ENCODE peak calls at places on chromosomes 16 and 17, in seven cellular contexts. One of them, this sample, is unnamed.

GRCh38 chr17:32941419-32942032 is 13.6 kb downstream of the TMEM98 start:
- DNase-seq in skeletal muscle cell: no peak
- DNase-seq in fibroblast of pulmonary artery: no peak
- DNase-seq in lower lobe of right lung: no peak
- DNase-seq in epithelial cell of esophagus: no peak
- DNase-seq in GM06990: no peak
- DNase-seq in astrocyte of the spinal cord: no peak
- DNase-seq in this sample: no peak

GRCh38 chr17:57638284-57638683 is 106.8 kb downstream of the CCDC182 start:
- DNase-seq in skeletal muscle cell: no peak
- DNase-seq in fibroblast of pulmonary artery: no peak
- DNase-seq in lower lobe of right lung: no peak
- DNase-seq in epithelial cell of esophagus: no peak
- DNase-seq in GM06990: no peak
- DNase-seq in astrocyte of the spinal cord: no peak
- DNase-seq in this sample: no peak

GRCh38 chr16:78869492-78869891 is 731.0 kb downstream of the MAF start:
- DNase-seq in skeletal muscle cell: no peak
- DNase-seq in fibroblast of pulmonary artery: no peak
- DNase-seq in lower lobe of right lung: no peak
- DNase-seq in epithelial cell of esophagus: no peak
- DNase-seq in GM06990: no peak
- DNase-seq in astrocyte of the spinal cord: no peak
- DNase-seq in this sample: no peak

GRCh38 chr16:54942353-54942943 is 11.8 kb downstream of the IRX5 start:
- DNase-seq in skeletal muscle cell: no peak
- DNase-seq in fibroblast of pulmonary artery: no peak
- DNase-seq in lower lobe of right lung: no peak
- DNase-seq in epithelial cell of esophagus: no peak
- DNase-seq in GM06990: no peak
- DNase-seq in astrocyte of the spinal cord: no peak
- DNase-seq in this sample: no peak

GRCh38 chr17:59839646-59840328 is 53.0 kb downstream of the TUBD1 start:
- DNase-seq in skeletal muscle cell: no peak
- DNase-seq in fibroblast of pulmonary artery: peak
- DNase-seq in lower lobe of right lung: no peak
- DNase-seq in epithelial cell of esophagus: no peak
- DNase-seq in GM06990: no peak
- DNase-seq in astrocyte of the spinal cord: peak
- DNase-seq in this sample: no peak

GRCh38 chr17:17439971-17440843 is 36.6 kb upstream of the MED9 start:
- DNase-seq in skeletal muscle cell: no peak
- DNase-seq in fibroblast of pulmonary artery: peak
- DNase-seq in lower lobe of right lung: peak
- DNase-seq in epithelial cell of esophagus: peak
- DNase-seq in GM06990: peak
- DNase-seq in astrocyte of the spinal cord: peak
- DNase-seq in this sample: peak

GRCh38 chr17:8155341-8156173 is 3.4 kb upstream of the PER1 start:
- DNase-seq in skeletal muscle cell: no peak
- DNase-seq in fibroblast of pulmonary artery: no peak
- DNase-seq in lower lobe of right lung: peak
- DNase-seq in epithelial cell of esophagus: no peak
- DNase-seq in GM06990: no peak
- DNase-seq in astrocyte of the spinal cord: no peak
- DNase-seq in this sample: peak

GRCh38 chr17:3917391-3917931 is 1.2 kb upstream of the P2RX1 start:
- DNase-seq in skeletal muscle cell: no peak
- DNase-seq in fibroblast of pulmonary artery: peak
- DNase-seq in lower lobe of right lung: peak
- DNase-seq in epithelial cell of esophagus: no peak
- DNase-seq in GM06990: no peak
- DNase-seq in astrocyte of the spinal cord: no peak
- DNase-seq in this sample: no peak

GRCh38 chr16:28259781-28260150 is 32.6 kb upstream of the SBK1 start:
- DNase-seq in skeletal muscle cell: no peak
- DNase-seq in fibroblast of pulmonary artery: no peak
- DNase-seq in lower lobe of right lung: no peak
- DNase-seq in epithelial cell of esophagus: no peak
- DNase-seq in GM06990: no peak
- DNase-seq in astrocyte of the spinal cord: no peak
- DNase-seq in this sample: no peak

GRCh38 chr17:61410100-61410551 is 10.5 kb downstream of the TBX2 start:
- DNase-seq in skeletal muscle cell: no peak
- DNase-seq in fibroblast of pulmonary artery: no peak
- DNase-seq in lower lobe of right lung: peak
- DNase-seq in epithelial cell of esophagus: no peak
- DNase-seq in GM06990: no peak
- DNase-seq in astrocyte of the spinal cord: no peak
- DNase-seq in this sample: no peak

GRCh38 chr17:45757431-45758218 is 26.5 kb upstream of the CRHR1 start:
- DNase-seq in skeletal muscle cell: no peak
- DNase-seq in fibroblast of pulmonary artery: no peak
- DNase-seq in lower lobe of right lung: no peak
- DNase-seq in epithelial cell of esophagus: no peak
- DNase-seq in GM06990: no peak
- DNase-seq in astrocyte of the spinal cord: no peak
- DNase-seq in this sample: no peak

GRCh38 chr17:78358538-78359215 is 1.2 kb downstream of the SOCS3 start:
- DNase-seq in skeletal muscle cell: no peak
- DNase-seq in fibroblast of pulmonary artery: peak
- DNase-seq in lower lobe of right lung: peak
- DNase-seq in epithelial cell of esophagus: peak
- DNase-seq in GM06990: peak
- DNase-seq in astrocyte of the spinal cord: peak
- DNase-seq in this sample: no peak

GRCh38 chr16:6611535-6611934 is 721.1 kb upstream of the RBFOX1 start:
- DNase-seq in skeletal muscle cell: no peak
- DNase-seq in fibroblast of pulmonary artery: no peak
- DNase-seq in lower lobe of right lung: no peak
- DNase-seq in epithelial cell of esophagus: no peak
- DNase-seq in GM06990: no peak
- DNase-seq in astrocyte of the spinal cord: no peak
- DNase-seq in this sample: no peak

GRCh38 chr17:19369846-19370492 is 7.4 kb upstream of the B9D1 start:
- DNase-seq in skeletal muscle cell: no peak
- DNase-seq in fibroblast of pulmonary artery: no peak
- DNase-seq in lower lobe of right lung: no peak
- DNase-seq in epithelial cell of esophagus: peak
- DNase-seq in GM06990: no peak
- DNase-seq in astrocyte of the spinal cord: no peak
- DNase-seq in this sample: no peak

GRCh38 chr16:57325458-57325857 is 33.1 kb upstream of the CCL22 start:
- DNase-seq in skeletal muscle cell: no peak
- DNase-seq in fibroblast of pulmonary artery: peak
- DNase-seq in lower lobe of right lung: no peak
- DNase-seq in epithelial cell of esophagus: no peak
- DNase-seq in GM06990: no peak
- DNase-seq in astrocyte of the spinal cord: no peak
- DNase-seq in this sample: no peak

GRCh38 chr16:50153648-50154368 is 702 bp downstream of the TENT4B start:
- DNase-seq in skeletal muscle cell: no peak
- DNase-seq in fibroblast of pulmonary artery: peak
- DNase-seq in lower lobe of right lung: peak
- DNase-seq in epithelial cell of esophagus: peak
- DNase-seq in GM06990: peak
- DNase-seq in astrocyte of the spinal cord: no peak
- DNase-seq in this sample: no peak

GRCh38 chr17:76940738-76941350 is 72.6 kb downstream of the MGAT5B start:
- DNase-seq in skeletal muscle cell: no peak
- DNase-seq in fibroblast of pulmonary artery: no peak
- DNase-seq in lower lobe of right lung: no peak
- DNase-seq in epithelial cell of esophagus: no peak
- DNase-seq in GM06990: no peak
- DNase-seq in astrocyte of the spinal cord: no peak
- DNase-seq in this sample: no peak

DNA sequence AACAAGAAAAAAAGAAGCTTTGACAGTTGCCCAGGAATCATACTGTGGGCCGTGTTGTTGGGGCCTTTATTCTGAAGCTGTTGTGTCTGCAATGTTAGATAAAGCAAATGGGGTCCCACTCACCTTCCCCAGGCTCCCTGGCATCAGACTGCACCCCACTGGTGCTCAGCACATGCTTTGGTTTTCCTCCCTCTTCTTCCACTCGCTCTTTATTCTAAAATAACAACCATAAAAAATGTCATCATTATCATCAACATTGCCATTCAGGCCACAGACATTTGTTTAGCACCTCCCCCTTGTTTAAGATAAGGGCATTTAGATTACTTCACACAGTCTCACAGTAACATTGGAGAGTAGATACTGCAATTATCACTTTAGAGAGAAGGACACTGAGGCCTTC is 8.2 kb downstream of the MYLK3 start:
- DNase-seq in skeletal muscle cell: no peak
- DNase-seq in fibroblast of pulmonary artery: no peak
- DNase-seq in lower lobe of right lung: no peak
- DNase-seq in epithelial cell of esophagus: no peak
- DNase-seq in GM06990: no peak
- DNase-seq in astrocyte of the spinal cord: no peak
- DNase-seq in this sample: no peak
- H3K4me3 ChIP-seq in skeletal muscle cell: no peak
- H3K4me3 ChIP-seq in fibroblast of pulmonary artery: no peak
- H3K4me3 ChIP-seq in lower lobe of right lung: no peak
- H3K4me3 ChIP-seq in epithelial cell of esophagus: no peak
- H3K4me3 ChIP-seq in GM06990: no peak
- H3K4me3 ChIP-seq in astrocyte of the spinal cord: no peak
- H3K4me3 ChIP-seq in this sample: no peak

GRCh38 chr17:74216505-74216904 is 3.1 kb downstream of the TTYH2 start:
- DNase-seq in skeletal muscle cell: no peak
- DNase-seq in fibroblast of pulmonary artery: no peak
- DNase-seq in lower lobe of right lung: no peak
- DNase-seq in epithelial cell of esophagus: no peak
- DNase-seq in GM06990: no peak
- DNase-seq in astrocyte of the spinal cord: no peak
- DNase-seq in this sample: no peak

GRCh38 chr17:74220966-74221814 is 7.8 kb downstream of the TTYH2 start:
- DNase-seq in skeletal muscle cell: no peak
- DNase-seq in fibroblast of pulmonary artery: no peak
- DNase-seq in lower lobe of right lung: no peak
- DNase-seq in epithelial cell of esophagus: no peak
- DNase-seq in GM06990: no peak
- DNase-seq in astrocyte of the spinal cord: no peak
- DNase-seq in this sample: no peak

GRCh38 chr17:74219576-74220133 is 6.3 kb downstream of the TTYH2 start:
- DNase-seq in skeletal muscle cell: no peak
- DNase-seq in fibroblast of pulmonary artery: no peak
- DNase-seq in lower lobe of right lung: no peak
- DNase-seq in epithelial cell of esophagus: no peak
- DNase-seq in GM06990: no peak
- DNase-seq in astrocyte of the spinal cord: no peak
- DNase-seq in this sample: no peak

GRCh38 chr17:74217036-74217725 is 3.8 kb downstream of the TTYH2 start:
- DNase-seq in skeletal muscle cell: no peak
- DNase-seq in fibroblast of pulmonary artery: no peak
- DNase-seq in lower lobe of right lung: no peak
- DNase-seq in epithelial cell of esophagus: no peak
- DNase-seq in GM06990: no peak
- DNase-seq in astrocyte of the spinal cord: no peak
- DNase-seq in this sample: no peak

GRCh38 chr17:74218436-74218835 is 5.1 kb downstream of the TTYH2 start:
- DNase-seq in skeletal muscle cell: no peak
- DNase-seq in fibroblast of pulmonary artery: no peak
- DNase-seq in lower lobe of right lung: no peak
- DNase-seq in epithelial cell of esophagus: no peak
- DNase-seq in GM06990: no peak
- DNase-seq in astrocyte of the spinal cord: no peak
- DNase-seq in this sample: no peak
- H3K4me3 ChIP-seq in skeletal muscle cell: no peak
- H3K4me3 ChIP-seq in fibroblast of pulmonary artery: no peak
- H3K4me3 ChIP-seq in lower lobe of right lung: no peak
- H3K4me3 ChIP-seq in epithelial cell of esophagus: no peak
- H3K4me3 ChIP-seq in GM06990: no peak
- H3K4me3 ChIP-seq in astrocyte of the spinal cord: no peak
- H3K4me3 ChIP-seq in this sample: no peak

GRCh38 chr17:48625502-48626201 is 506 bp downstream of the HOXB9 start:
- DNase-seq in skeletal muscle cell: no peak
- DNase-seq in fibroblast of pulmonary artery: no peak
- DNase-seq in lower lobe of right lung: no peak
- DNase-seq in epithelial cell of esophagus: peak
- DNase-seq in GM06990: no peak
- DNase-seq in astrocyte of the spinal cord: no peak
- DNase-seq in this sample: no peak

GRCh38 chr17:48626202-48626469 is at the start of gene HOXB9:
- DNase-seq in skeletal muscle cell: no peak
- DNase-seq in fibroblast of pulmonary artery: no peak
- DNase-seq in lower lobe of right lung: no peak
- DNase-seq in epithelial cell of esophagus: no peak
- DNase-seq in GM06990: no peak
- DNase-seq in astrocyte of the spinal cord: no peak
- DNase-seq in this sample: no peak

GRCh38 chr17:48627625-48628510 is 1.7 kb upstream of the HOXB9 start:
- DNase-seq in skeletal muscle cell: no peak
- DNase-seq in fibroblast of pulmonary artery: no peak
- DNase-seq in lower lobe of right lung: no peak
- DNase-seq in epithelial cell of esophagus: no peak
- DNase-seq in GM06990: no peak
- DNase-seq in astrocyte of the spinal cord: no peak
- DNase-seq in this sample: no peak

GRCh38 chr17:48626470-48627241 is 498 bp upstream of the HOXB9 start:
- DNase-seq in skeletal muscle cell: no peak
- DNase-seq in fibroblast of pulmonary artery: peak
- DNase-seq in lower lobe of right lung: no peak
- DNase-seq in epithelial cell of esophagus: no peak
- DNase-seq in GM06990: no peak
- DNase-seq in astrocyte of the spinal cord: peak
- DNase-seq in this sample: no peak

GRCh38 chr17:48627242-48627597 is 1.1 kb upstream of the HOXB9 start:
- DNase-seq in skeletal muscle cell: no peak
- DNase-seq in fibroblast of pulmonary artery: no peak
- DNase-seq in lower lobe of right lung: no peak
- DNase-seq in epithelial cell of esophagus: no peak
- DNase-seq in GM06990: no peak
- DNase-seq in astrocyte of the spinal cord: no peak
- DNase-seq in this sample: no peak
- H3K4me3 ChIP-seq in skeletal muscle cell: no peak
- H3K4me3 ChIP-seq in fibroblast of pulmonary artery: no peak
- H3K4me3 ChIP-seq in lower lobe of right lung: no peak
- H3K4me3 ChIP-seq in epithelial cell of esophagus: no peak
- H3K4me3 ChIP-seq in GM06990: no peak
- H3K4me3 ChIP-seq in astrocyte of the spinal cord: no peak
- H3K4me3 ChIP-seq in this sample: no peak

DNA sequence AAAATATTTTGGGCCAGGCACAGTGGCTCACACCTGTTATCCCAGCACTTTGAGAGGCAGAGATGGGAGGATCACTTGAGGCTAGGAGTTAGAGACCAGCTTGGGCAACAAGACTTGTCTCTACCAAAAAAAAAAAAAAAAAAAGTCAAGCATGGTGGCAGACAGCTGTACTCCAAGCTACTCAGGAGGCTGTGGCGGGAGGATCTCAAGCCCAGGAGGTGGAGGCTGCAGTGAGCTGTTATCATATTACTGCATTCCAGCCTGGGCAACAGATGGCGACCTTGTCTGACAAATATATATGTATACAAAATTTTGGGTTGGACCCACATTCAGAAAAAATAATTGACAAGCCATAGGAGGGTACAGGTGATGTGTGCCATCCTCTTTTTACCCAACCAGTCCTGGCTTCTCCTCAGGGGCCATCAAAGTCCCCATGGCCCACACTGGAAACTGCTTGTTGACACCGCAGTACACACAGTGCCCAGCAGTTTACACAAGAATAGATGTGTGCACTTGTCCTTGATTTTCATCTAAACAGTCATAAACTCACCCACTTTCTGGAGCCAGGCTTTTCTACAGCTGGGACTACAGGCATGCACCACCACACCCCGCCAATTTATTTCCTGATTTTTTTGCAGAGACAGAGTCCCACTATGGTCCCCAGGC is 1.7 kb downstream of the CES2 start:
- DNase-seq in skeletal muscle cell: no peak
- DNase-seq in fibroblast of pulmonary artery: no peak
- DNase-seq in lower lobe of right lung: no peak
- DNase-seq in epithelial cell of esophagus: no peak
- DNase-seq in GM06990: no peak
- DNase-seq in astrocyte of the spinal cord: no peak
- DNase-seq in this sample: no peak
- H3K4me3 ChIP-seq in skeletal muscle cell: no peak
- H3K4me3 ChIP-seq in fibroblast of pulmonary artery: no peak
- H3K4me3 ChIP-seq in lower lobe of right lung: no peak
- H3K4me3 ChIP-seq in epithelial cell of esophagus: peak
- H3K4me3 ChIP-seq in GM06990: no peak
- H3K4me3 ChIP-seq in astrocyte of the spinal cord: no peak
- H3K4me3 ChIP-seq in this sample: no peak

This sample was measured in bronchial epithelial cell.